ENCODE peak calls at places on chromosomes 13 and 19, in seven cellular contexts. B, L, C, W, V, M and Z are unnamed samples.

GRCh38 chr13:48400820-48401219 is 12.1 kb downstream of the LPAR6 start:
- DNase-seq in M (peak; percentile 25), V (no peak), C (peak; percentile 96), W (no peak), L (no peak), B (no peak), Z (no peak)

GRCh38 chr19:10209305-10209704 is 14.6 kb upstream of the DNMT1 start:
- DNase-seq in M (no peak), W (no peak), C (no peak), L (no peak), B (no peak), V (no peak), Z (no peak)

GRCh38 chr19:6058411-6059201 is 51.7 kb downstream of the RFX2 start:
- DNase-seq in B (peak; percentile 62), V (no peak), W (no peak), L (peak; percentile 36), M (no peak), C (no peak), Z (no peak)

GRCh38 chr13:102693250-102693649 is 1.6 kb downstream of the METTL21C start:
- DNase-seq in V (no peak), B (no peak), M (no peak), W (no peak), C (no peak), L (no peak), Z (no peak)

GRCh38 chr13:110264685-110265275 is 42.2 kb downstream of the COL4A1 start:
- DNase-seq in L (no peak), B (no peak), V (no peak), M (no peak), W (no peak), C (no peak), Z (peak; percentile 62)

GRCh38 chr19:13788991-13789390 is 6.3 kb upstream of the ZSWIM4 start:
- DNase-seq in B (no peak), C (no peak), M (no peak), L (no peak), V (no peak), W (no peak), Z (no peak)

GRCh38 chr13:33931397-33931987 is 113.5 kb downstream of the RFC3 start:
- DNase-seq in C (peak; percentile 39), V (no peak), M (peak; percentile 4), B (no peak), L (no peak), W (no peak), Z (no peak)

GRCh38 chr19:3338541-3339181 is 27.7 kb upstream of the NFIC start:
- DNase-seq in L (peak; percentile 80), M (no peak), C (no peak), B (no peak), V (peak; percentile 87), W (peak; percentile 89), Z (peak; percentile 77)

GRCh38 chr13:96652506-96652905 is 341.8 kb downstream of the OXGR1 start:
- DNase-seq in V (no peak), C (no peak), B (no peak), L (no peak), W (no peak), M (no peak), Z (no peak)

GRCh38 chr13:112653821-112654220 is 36.0 kb upstream of the ATP11A start:
- DNase-seq in C (no peak), L (peak; percentile 10), B (no peak), W (no peak), V (no peak), M (no peak), Z (no peak)

GRCh38 chr13:70987043-70987442 is 878.8 kb upstream of the KLHL1 start:
- DNase-seq in W (peak; percentile 3), B (no peak), C (no peak), L (no peak), M (no peak), V (no peak), Z (no peak)

GRCh38 chr19:50520822-50521465 is 7.2 kb upstream of the ASPDH start:
- DNase-seq in B (no peak), C (no peak), L (no peak), W (no peak), V (no peak), M (no peak), Z (no peak)

GRCh38 chr13:107669356-107669755 is 546.0 kb downstream of the LIG4 start:
- DNase-seq in L (no peak), W (no peak), M (no peak), C (peak; percentile 14), V (no peak), B (no peak), Z (no peak)

GRCh38 chr13:100835695-100836094 is 161.1 kb upstream of the TMTC4 start:
- DNase-seq in W (no peak), M (no peak), C (no peak), L (no peak), B (no peak), V (no peak), Z (no peak)

GRCh38 chr13:48210178-48210577 is 22.8 kb upstream of the ITM2B start:
- DNase-seq in C (no peak), B (no peak), M (no peak), V (no peak), L (no peak), W (no peak), Z (no peak)

GRCh38 chr13:44155422-44156293 is 218.0 kb upstream of the SERP2 start:
- DNase-seq in V (peak; percentile 70), B (peak; percentile 67), L (peak; percentile 57), W (no peak), C (peak; percentile 9), M (no peak), Z (peak; percentile 93)

GRCh38 chr13:26589754-26590153 is 32.3 kb downstream of the WASF3 start:
- DNase-seq in W (no peak), B (no peak), C (peak; percentile 96), V (peak; percentile 45), M (no peak), L (no peak), Z (no peak)

GRCh38 chr13:26587251-26587650 is 29.8 kb downstream of the WASF3 start:
- DNase-seq in C (peak; percentile 81), B (no peak), M (no peak), V (no peak), L (no peak), W (no peak), Z (no peak)

GRCh38 chr13:26591672-26592071 is 34.2 kb downstream of the WASF3 start:
- DNase-seq in M (no peak), V (no peak), C (no peak), B (no peak), W (no peak), L (no peak), Z (no peak)

GRCh38 chr13:26590951-26591350 is 33.5 kb downstream of the WASF3 start:
- DNase-seq in C (peak; percentile 62), B (no peak), M (no peak), W (no peak), L (no peak), V (no peak), Z (no peak)

DNA sequence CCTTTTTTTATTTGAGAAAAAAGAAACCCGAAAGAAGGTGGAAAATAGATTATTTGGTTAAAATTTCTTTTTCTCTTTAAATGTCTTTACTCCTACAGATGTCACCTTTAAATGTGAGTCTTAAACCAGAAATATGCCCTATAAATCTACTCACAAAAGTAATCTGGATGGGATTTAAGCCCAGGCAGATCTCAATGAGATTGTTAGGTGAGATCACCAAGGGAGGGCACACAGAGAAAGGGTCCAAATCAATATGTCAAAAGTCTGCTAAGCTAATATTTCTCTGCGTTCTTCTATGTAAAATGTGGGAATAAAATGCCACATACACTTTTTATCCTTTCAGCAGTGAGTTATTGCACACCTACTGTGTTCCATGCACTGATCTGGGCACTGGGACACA is 32.9 kb downstream of the WASF3 start:
- DNase-seq in L (no peak), C (peak; percentile 28), M (no peak), B (no peak), V (no peak), W (no peak), Z (no peak)
- H3K27ac ChIP-seq in L (no peak overlapping the region), C (peak overlapping the region; percentile 87), M (no peak overlapping the region), B (no peak overlapping the region), V (no peak overlapping the region), W (no peak overlapping the region), Z (no peak overlapping the region)

DNA sequence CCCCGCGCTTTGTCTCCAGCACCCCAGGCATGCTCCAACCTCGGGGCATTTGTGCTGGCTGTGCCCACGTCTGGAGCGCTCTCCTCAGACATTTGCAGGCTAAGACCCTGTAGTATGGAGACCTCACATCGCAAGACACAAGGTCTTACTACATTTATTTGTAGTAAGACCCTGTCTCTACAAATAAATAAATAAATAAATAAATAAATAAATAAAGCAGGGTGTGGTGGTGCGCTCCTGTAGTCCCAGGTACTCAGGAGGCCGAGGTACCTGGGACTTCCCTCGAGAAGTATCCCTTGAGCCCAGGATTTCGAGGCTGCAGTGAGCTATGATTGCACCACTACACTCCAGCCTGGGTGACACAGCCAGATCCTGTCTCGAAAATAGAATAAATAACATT is 4.6 kb downstream of the NXNL1 start:
- DNase-seq in M (no peak), W (no peak), B (no peak), C (no peak), V (no peak), L (no peak), Z (no peak)
- H3K4me3 ChIP-seq in M (no peak overlapping the region), W (no peak overlapping the region), B (no peak overlapping the region), C (no peak overlapping the region), V (no peak overlapping the region), L (peak overlapping the region; percentile 21), Z (no peak overlapping the region)

DNA sequence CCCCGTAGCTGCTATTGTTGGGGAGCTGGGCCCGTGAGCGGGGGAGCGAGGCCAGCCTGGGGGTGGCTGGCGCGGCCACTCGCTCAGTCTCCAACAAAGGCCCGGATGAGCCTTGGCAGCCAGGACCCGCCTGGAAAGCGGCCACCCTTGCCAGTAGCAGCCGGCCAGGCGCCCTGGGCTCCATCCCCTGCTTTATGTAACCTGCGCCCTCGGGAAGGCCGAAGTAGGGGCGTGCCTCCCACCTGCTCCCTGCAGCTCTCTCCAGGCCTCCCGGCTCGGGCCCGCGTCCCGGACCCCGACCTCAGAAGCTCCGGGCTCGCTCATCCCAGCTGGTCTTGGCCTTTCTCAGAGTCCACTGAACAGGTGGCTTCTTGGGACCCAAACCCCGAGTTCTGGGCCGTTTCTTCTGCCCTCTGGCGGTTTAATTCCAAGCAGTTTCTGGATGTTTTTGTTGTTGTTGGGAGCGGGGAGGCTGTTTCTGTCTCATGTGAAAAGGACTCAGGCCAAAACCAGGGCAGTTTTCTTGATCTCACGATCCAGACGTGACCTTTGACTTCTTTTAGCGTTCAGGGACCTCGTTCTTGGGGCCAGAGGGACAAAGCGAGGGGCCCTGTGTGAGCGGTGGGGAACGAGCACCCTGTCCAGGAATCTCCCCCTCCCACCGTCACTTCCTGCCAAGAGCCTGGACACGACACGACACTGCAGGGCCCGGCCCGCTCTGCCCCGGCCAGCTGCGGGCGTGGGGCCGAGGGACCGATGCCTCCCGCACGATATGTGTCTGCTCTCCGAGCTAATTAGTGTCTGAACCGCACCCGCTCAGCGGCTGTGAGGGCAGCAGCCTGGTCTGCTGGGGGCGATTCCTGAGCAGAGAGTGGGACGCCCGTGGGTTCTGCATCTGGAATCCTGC is 1.3 kb downstream of the CDC34 start:
- DNase-seq in C (peak; percentile 85), V (peak; percentile 85), W (peak; percentile 91), B (peak; percentile 83), M (no peak), L (peak; percentile 70), Z (peak; percentile 94)
- TF ChIP-seq POLR2AphosphoS5 in C (no peak), V (no peak), W (peak; percentile 5), B (no peak), M (no peak), L (peak; percentile 8), Z (peak; percentile 54)

DNA sequence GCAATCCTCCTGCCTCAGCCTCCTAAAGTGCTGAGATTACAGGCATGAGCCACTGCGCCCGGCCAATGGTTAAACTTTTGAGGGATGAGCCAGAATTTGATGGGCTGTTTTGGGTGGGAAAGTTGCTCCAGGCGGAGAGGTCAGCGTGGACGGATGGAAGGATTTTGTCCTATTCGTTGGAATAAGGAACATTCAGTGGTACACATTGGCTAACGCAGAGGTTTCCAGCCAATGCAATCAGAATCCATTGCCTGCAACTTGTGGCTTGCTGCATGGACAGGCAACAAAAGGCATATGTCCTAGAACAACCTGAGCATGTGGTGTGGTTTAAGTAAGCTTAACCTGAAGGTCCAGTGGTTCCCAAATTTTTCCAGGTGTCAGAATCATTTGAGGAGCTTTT is 35.5 kb upstream of the C1QTNF9 start:
- DNase-seq in M (no peak), V (no peak), L (no peak), W (no peak), C (no peak), B (no peak), Z (no peak)
- H3K27ac ChIP-seq in M (peak overlapping the region; percentile 93), V (no peak overlapping the region), L (no peak overlapping the region), W (peak overlapping the region; percentile 85), C (no peak overlapping the region), B (no peak overlapping the region), Z (no peak overlapping the region)